ENCODE peak calls at places on chromosomes 2 and 18, in seven cellular contexts. R is prostate gland, I is uterus, Z is endothelial cell of umbilical vein, A is A549, F is body of pancreas, L is sigmoid colon. P is an unnamed sample.

GRCh38 chr2:188569441-188569840 is 277.8 kb downstream of the GULP1 start:
- DNase-seq in F (no peak), Z (no peak), R (no peak), L (no peak), A (no peak), I (no peak), P (no peak)

GRCh38 chr2:45134726-45135125 is 125.5 kb upstream of the SIX2 start:
- DNase-seq in Z (peak), I (no peak), R (no peak), L (no peak), F (peak), A (no peak), P (no peak)

GRCh38 chr2:120559401-120559800 is 176.3 kb upstream of the GLI2 start:
- DNase-seq in A (no peak), Z (no peak), L (no peak), R (no peak), F (no peak), I (no peak), P (peak)

GRCh38 chr2:11901351-11902069 is 155.1 kb downstream of the LPIN1 start:
- DNase-seq in R (no peak), A (no peak), L (no peak), Z (no peak), F (no peak), I (no peak), P (no peak)

GRCh38 chr18:36191286-36191685 is 4.0 kb downstream of the MOCOS start:
- DNase-seq in Z (no peak), L (no peak), F (no peak), A (no peak), I (no peak), R (no peak), P (no peak)

GRCh38 chr18:56831988-56832387 is 180.8 kb downstream of the WDR7 start:
- DNase-seq in R (no peak), L (no peak), Z (no peak), F (no peak), I (no peak), A (no peak), P (no peak)

GRCh38 chr18:52339891-52340371 is at the start of gene DCC:
- DNase-seq in R (peak), Z (no peak), L (no peak), I (no peak), A (peak), F (peak), P (no peak)

GRCh38 chr2:237604960-237605359 is 14.4 kb upstream of the RAB17 start:
- DNase-seq in Z (peak), A (no peak), F (peak), I (no peak), L (no peak), R (no peak), P (no peak)

GRCh38 chr2:62198237-62198633 is 2.3 kb downstream of the B3GNT2 start:
- DNase-seq in I (no peak), L (no peak), Z (no peak), F (no peak), R (no peak), A (no peak), P (no peak)

GRCh38 chr2:42345986-42346385 is 15.0 kb downstream of the COX7A2L start:
- DNase-seq in I (no peak), L (no peak), Z (peak), F (no peak), R (no peak), A (no peak), P (no peak)

GRCh38 chr18:5294113-5294617 is 1.4 kb downstream of the ZBTB14 start:
- DNase-seq in Z (peak), F (peak), L (peak), I (no peak), A (no peak), R (peak), P (no peak)

GRCh38 chr2:65429799-65430514 is 2.4 kb downstream of the SPRED2 start:
- DNase-seq in L (no peak), A (no peak), F (peak), I (peak), Z (no peak), R (peak), P (no peak)

GRCh38 chr2:234363011-234363487 is 133.8 kb downstream of the ARL4C start:
- DNase-seq in F (peak), R (peak), I (no peak), L (no peak), Z (no peak), A (peak), P (peak)

GRCh38 chr2:182767578-182767977 is 51.5 kb downstream of the DNAJC10 start:
- DNase-seq in A (peak), Z (peak), I (no peak), F (no peak), L (no peak), R (no peak), P (no peak)

GRCh38 chr18:8839285-8839684 is 133.9 kb downstream of the MTCL1 start:
- DNase-seq in F (peak), R (no peak), A (no peak), Z (peak), I (no peak), L (no peak), P (no peak)

GRCh38 chr2:138333677-138334076 is 167.9 kb upstream of the SPOPL start:
- DNase-seq in R (no peak), Z (no peak), L (no peak), I (no peak), A (no peak), F (no peak), P (no peak)
- TF ChIP-seq POLR2A in R (no peak), Z (no peak), L (no peak), I (no peak), A (no peak), F (no peak), P (no peak)

GRCh38 chr2:32805104-32806095 is 141.4 kb upstream of the LTBP1 start:
- DNase-seq in F (no peak), R (no peak), Z (peak), L (no peak), I (no peak), A (peak), P (no peak)
- TF ChIP-seq POLR2A in F (no peak), R (no peak), Z (no peak), L (no peak), I (no peak), A (no peak), P (no peak)

GRCh38 chr2:30757737-30758136 is 49.5 kb downstream of the CAPN13 start:
- DNase-seq in I (no peak), A (no peak), L (peak), R (no peak), F (no peak), Z (no peak), P (no peak)
- TF ChIP-seq POLR2A in I (no peak), A (no peak), L (no peak), R (no peak), F (no peak), Z (no peak), P (no peak)

DNA sequence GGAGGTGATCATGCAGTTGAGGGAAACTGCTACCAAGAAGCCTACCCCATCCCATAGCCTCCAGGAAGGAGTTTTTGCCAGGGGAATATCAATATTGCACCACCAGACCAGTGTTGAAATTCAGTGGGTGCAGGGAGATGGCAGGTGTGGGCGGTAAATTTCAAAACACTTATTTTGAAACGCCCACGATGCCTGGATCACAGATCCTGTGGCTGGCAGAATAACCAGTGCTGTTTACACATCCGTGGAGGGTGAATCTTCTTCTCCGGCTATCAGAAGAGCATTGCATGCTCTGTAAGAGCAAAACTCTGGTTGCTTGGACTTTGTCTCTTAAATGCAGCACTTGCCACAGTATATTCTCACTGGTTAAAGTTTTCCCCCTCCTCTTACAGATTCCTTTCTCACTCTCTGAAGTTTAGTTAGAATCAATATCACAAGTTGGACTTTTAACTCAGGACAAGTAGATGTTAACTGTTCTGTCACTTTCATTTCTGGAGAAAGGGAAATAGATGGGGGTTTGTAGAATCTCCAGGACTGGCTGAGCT is 70.5 kb upstream of the ZCCHC2 start:
- DNase-seq in F (peak), A (peak), I (no peak), R (no peak), Z (no peak), L (no peak), P (no peak)
- TF ChIP-seq POLR2A in F (no peak), A (no peak), I (no peak), R (no peak), Z (no peak), L (no peak), P (no peak)

GRCh38 chr2:112656679-112657078 is 10.9 kb downstream of the SLC20A1 start:
- DNase-seq in L (no peak), R (no peak), F (no peak), Z (no peak), A (no peak), I (no peak), P (no peak)
- TF ChIP-seq POLR2A in L (no peak), R (no peak), F (no peak), Z (no peak), A (no peak), I (no peak), P (no peak)

DNA sequence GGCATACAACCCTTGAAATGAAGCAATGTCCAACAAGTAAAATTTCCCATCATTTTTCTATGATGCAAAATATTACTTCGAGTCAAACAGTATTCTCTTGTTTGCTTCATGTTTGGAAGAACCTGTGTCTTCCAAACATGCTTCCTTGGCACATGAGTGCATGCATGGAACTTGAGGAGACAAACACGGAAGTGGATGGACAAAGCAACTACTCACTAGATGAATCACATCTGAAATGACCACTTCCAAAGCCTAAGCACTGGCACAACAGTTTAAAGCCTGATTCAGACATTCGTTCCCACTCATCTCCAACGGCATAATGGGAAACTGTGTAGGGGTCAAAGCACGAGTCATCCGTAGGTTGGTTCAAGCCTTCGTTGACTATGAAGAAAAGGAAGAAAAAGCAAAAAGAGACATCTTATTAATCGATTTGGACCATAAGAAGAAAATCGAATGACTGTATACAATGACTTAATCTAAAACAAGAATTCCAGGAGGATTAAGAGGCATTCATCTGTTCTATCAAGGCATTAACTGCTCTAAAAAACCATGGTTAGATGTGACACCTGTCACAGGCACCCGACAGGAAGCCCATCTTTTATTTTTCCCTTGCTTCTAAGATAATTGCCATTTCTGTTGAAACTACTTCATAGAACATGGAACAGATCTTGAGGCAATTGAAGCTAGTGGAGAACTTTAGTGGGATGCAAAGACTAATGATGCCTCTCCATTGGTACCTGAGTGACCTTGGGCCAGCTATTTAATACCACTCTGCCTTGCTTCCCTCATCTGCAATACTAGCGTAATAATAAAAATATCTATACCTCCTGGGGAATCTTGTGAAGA is 56.0 kb downstream of the ATIC start:
- DNase-seq in F (no peak), R (no peak), L (no peak), Z (peak), I (no peak), A (no peak), P (peak)
- TF ChIP-seq POLR2A in F (no peak), R (no peak), L (no peak), Z (no peak), I (no peak), A (no peak), P (no peak)

GRCh38 chr2:172555522-172556283 is at the start of gene PDK1:
- DNase-seq in I (peak), Z (peak), F (peak), R (peak), A (peak), L (peak), P (peak)
- TF ChIP-seq POLR2A in I (peak), Z (peak), F (peak), R (peak), A (peak), L (no peak), P (peak)

P was measured in H54.